ENCODE peak calls at places on chromosomes 6 and 20, in five cellular contexts. M is breast epithelium, Q is tibial artery, Y is A549, R is fibroblast of lung. F is an unnamed sample.

GRCh38 chr6:31871068-31871659 is 7.6 kb downstream of the SLC44A4 start:
- DNase-seq in M (no peak), Q (no peak), Y (no peak), R (peak; percentile 36), F (no peak)

GRCh38 chr6:18823782-18824386 is 436.7 kb downstream of the RNF144B start:
- DNase-seq in M (no peak), Q (no peak), Y (no peak), R (peak; percentile 1), F (peak; percentile 70)

GRCh38 chr6:68778356-68779020 is 143.4 kb downstream of the ADGRB3 start:
- DNase-seq in M (no peak), Q (no peak), Y (no peak), R (peak; percentile 45), F (peak; percentile 87)

GRCh38 chr20:2899243-2899642 is 26.0 kb downstream of the PTPRA start:
- DNase-seq in M (no peak), Q (no peak), Y (no peak), R (no peak), F (no peak)

GRCh38 chr6:3281669-3282460 is 23.1 kb downstream of the PSMG4 start:
- DNase-seq in M (no peak), Q (peak; percentile 63), Y (peak; percentile 21), R (peak; percentile 99), F (peak; percentile 19)

GRCh38 chr6:18308070-18308735 is 43.9 kb upstream of the DEK start:
- DNase-seq in M (no peak), Q (no peak), Y (no peak), R (peak; percentile 86), F (no peak)

GRCh38 chr20:44961868-44962267 is 1.7 kb upstream of the TOMM34 start:
- DNase-seq in M (no peak), Q (no peak), Y (no peak), R (peak; percentile 63), F (peak; percentile 61)

GRCh38 chr6:166308769-166309589 is 787 bp upstream of the PRR18 start:
- DNase-seq in M (no peak), Q (no peak), Y (no peak), R (no peak), F (no peak)

GRCh38 chr6:99967052-99967451 is 27.0 kb downstream of the MCHR2 start:
- DNase-seq in M (no peak), Q (no peak), Y (no peak), R (no peak), F (no peak)

GRCh38 chr6:56814308-56814707 is 140.6 kb upstream of the BEND6 start:
- DNase-seq in M (no peak), Q (no peak), Y (no peak), R (no peak), F (peak; percentile 19)
- H3K4me3 ChIP-seq in M (no peak overlapping the region), Q (no peak overlapping the region), Y (no peak overlapping the region), R (no peak overlapping the region), F (no peak overlapping the region)

GRCh38 chr6:138088307-138088744 is 18.9 kb downstream of the PERP start:
- DNase-seq in M (peak; percentile 44), Q (no peak), Y (peak; percentile 44), R (peak; percentile 90), F (peak; percentile 57)
- H3K27ac ChIP-seq in M (peak overlapping the region; percentile 85), Q (no peak overlapping the region), Y (peak overlapping the region; percentile 84), R (peak overlapping the region; percentile 35), F (no peak overlapping the region)

DNA sequence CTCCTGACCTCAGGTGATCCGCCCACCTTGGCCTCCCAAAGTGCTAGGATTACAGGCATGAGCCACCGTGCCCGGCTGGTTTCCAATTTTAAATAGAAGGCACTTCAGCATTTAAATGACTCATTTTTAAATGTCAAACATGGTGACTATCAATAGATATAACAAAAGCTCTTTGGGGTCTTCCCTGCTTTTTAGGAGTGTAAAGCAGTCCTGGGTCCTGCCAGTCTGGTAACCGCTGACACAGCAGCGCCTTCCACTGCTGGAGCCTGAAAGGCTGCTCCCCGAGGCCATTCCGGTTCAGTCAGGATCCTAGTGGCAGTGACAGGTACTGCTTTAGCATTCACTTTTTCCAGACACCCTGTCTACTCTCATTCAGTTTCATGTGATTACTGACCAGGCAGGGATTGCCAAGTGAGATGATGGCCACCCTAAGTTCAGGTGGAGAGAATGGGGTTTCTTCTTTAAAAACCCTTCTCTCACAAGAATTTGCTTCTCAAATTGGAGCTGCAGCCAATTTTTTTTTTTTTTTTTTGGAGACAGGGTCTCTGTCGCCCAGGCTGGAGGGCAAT is 5.1 kb downstream of the DIDO1 start:
- DNase-seq in M (no peak), Q (peak; percentile 69), Y (peak; percentile 82), R (peak; percentile 56), F (peak; percentile 82)
- TF ChIP-seq CTCF in M (peak; percentile 80), Q (peak; percentile 37), Y (no peak), R (peak; percentile 41), F (peak; percentile 64)

DNA sequence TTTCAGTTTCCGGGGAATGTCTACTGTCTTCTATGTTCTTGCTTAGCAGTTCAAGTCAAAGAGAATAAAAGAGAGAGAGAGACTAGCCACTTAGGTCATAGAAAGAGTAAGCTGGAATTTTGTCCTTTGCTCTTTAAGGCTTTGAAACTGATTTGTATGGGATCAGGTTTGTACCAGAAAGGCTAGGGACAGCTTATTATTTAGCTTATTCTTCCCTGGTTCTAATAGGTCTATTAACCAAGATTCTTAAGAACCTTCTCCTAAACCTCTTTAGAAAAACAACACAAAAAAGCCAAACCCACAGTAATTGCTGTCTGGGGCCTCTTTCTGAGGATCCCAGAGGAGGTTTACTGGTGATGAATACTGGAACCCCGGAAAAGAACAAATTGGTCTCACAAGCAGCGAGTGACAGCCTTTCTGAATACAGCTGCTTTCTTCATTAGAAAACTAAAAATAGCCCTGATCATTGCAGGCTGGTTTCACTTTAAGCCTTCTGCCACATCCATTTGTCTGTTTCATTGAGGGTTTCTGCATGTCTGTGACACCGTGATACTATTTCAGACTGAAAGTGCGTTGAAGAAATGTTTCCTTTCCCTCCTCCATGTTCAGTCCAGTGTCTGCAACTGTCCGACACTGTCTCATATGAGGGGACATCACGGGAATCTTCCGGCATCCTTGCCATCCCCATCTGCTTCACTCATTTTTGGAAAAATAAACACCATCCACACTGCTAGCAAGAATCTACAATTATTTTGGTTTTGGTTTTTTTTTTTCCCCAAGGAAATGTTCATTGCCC is 75.1 kb upstream of the ATXN1 start:
- DNase-seq in M (no peak), Q (no peak), Y (no peak), R (peak; percentile 20), F (no peak)
- H3K4me3 ChIP-seq in M (peak overlapping the region; percentile 54), Q (peak overlapping the region; percentile 37), Y (no peak overlapping the region), R (peak overlapping the region; percentile 45), F (no peak overlapping the region)

DNA sequence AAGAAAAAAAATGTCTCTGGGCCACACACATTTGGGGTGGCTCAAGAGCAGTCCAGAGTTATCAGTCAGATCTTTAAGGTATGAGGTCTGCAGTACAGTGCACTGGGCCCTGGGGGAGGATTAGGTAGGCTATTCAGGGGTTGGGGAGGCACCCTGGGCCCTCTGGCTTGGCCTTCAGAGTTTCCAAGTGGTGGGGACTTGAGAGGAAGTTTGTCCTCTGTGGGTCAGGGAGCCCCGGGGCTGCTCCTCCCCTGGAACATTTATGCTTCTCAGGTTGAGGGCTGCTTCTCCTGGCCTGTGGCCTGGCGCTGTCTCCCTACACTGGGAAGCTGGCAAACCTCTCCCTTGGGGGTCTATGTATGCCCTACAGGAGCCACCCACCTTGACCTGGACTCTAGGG is 46.0 kb downstream of the PTK7 start:
- DNase-seq in M (no peak), Q (no peak), Y (no peak), R (no peak), F (no peak)
- H3K27ac ChIP-seq in M (peak overlapping the region; percentile 90), Q (peak overlapping the region; percentile 75), Y (no peak overlapping the region), R (peak overlapping the region; percentile 94), F (peak overlapping the region; percentile 64)

DNA sequence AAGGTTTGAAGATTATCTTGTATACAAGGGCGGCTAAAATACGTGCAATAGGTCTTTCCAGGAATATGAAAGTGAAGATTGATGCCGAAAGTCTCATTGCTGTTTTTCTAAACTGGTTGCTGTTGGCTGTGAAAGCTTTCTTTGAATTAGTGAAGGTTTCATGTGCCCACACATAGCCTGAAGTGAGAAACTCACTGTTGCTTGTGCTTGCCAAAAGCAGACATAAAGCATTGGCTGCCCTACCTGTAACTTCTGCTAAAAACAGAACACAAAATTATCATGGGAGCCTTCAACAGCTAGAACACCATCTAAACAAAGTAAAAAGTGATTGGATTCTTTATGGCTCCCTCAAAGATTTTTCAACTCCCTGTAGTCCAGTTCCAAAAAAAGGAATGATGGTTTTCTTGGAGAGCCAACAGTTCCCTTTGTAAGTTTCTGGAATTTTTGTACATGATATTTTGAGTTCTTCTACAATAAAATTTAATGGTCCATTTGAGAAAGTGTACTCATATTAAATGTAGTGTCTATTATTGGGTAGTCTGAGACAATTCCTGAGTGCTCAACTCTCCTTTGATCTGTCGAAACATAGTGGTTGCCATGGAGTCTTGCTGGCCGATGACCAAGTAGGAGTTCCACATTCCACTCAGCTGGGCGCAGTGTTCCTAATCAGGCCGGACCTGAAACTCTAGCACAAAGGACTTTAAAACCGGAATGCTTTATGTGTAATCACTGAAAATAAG is 68.5 kb downstream of the PLEKHG1 start:
- DNase-seq in M (peak; percentile 95), Q (peak; percentile 93), Y (peak; percentile 6), R (peak; percentile 91), F (peak; percentile 75)
- TF ChIP-seq CTCF in M (peak; percentile 42), Q (no peak), Y (no peak), R (peak; percentile 18), F (peak; percentile 31)

GRCh38 chr6:170243791-170244291 is 47.0 kb downstream of the DLL1 start:
- DNase-seq in M (no peak), Q (no peak), Y (no peak), R (no peak), F (no peak)
- H3K4me3 ChIP-seq in M (peak overlapping the region; percentile 0), Q (no peak overlapping the region), Y (no peak overlapping the region), R (no peak overlapping the region), F (no peak overlapping the region)

DNA sequence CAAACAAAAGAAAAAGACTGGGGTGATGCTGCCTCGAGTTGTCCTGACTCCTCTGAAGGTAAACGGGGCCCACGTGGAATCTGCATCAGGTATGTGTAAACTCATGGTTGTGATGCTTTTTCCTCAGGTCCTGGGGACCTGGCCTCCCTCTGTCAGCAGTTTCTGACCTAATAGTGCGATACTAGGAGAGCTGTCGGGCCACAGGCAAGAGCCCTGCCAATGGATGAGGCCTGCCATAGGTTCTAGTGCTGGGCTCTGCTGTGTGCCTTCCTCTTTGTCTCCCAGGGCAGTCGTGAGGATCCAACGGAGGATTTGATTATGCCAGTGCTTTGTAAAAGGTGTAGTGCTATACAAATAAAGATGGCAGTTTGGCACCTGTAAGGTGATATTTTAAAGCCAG is 71.2 kb downstream of the ASXL1 start:
- DNase-seq in M (no peak), Q (no peak), Y (no peak), R (no peak), F (no peak)
- H3K27ac ChIP-seq in M (no peak overlapping the region), Q (no peak overlapping the region), Y (no peak overlapping the region), R (no peak overlapping the region), F (no peak overlapping the region)

GRCh38 chr6:122947355-122947754 is 48.7 kb upstream of the CLVS2 start:
- DNase-seq in M (no peak), Q (no peak), Y (peak; percentile 0), R (no peak), F (peak; percentile 78)
- TF ChIP-seq CTCF in M (no peak), Q (no peak), Y (no peak), R (no peak), F (peak; percentile 73)

DNA sequence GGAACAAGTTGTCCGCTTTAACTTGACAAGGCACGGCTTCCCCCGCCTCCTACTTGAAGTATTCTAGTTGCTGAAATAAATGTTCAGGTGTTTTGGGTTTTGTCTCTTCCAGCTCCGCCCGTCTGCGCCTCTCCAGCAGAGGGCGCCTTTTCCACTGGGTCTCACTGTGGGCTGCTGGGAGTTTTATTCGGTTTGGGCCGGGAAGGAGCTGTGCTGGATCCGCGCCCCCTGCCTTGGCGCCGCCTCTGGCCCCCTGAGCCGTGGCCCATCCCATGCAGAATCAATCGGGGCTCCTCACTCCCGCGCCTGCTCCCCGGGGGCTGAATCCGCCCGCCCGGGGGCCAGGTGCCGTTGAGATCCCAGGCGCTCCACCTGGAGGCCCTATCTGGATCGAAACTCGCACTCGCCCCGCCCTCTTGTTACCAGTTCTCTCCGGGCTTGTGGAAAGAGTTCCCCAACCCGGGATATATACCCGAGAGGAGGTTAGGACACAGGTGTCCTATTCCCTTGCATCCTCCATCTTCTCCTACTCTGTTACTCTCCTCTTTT is 51.0 kb upstream of the TCF21 start:
- DNase-seq in M (peak; percentile 42), Q (no peak), Y (peak; percentile 28), R (peak; percentile 14), F (peak; percentile 68)
- H3K4me3 ChIP-seq in M (peak overlapping the region; percentile 73), Q (peak overlapping the region; percentile 38), Y (peak overlapping the region; percentile 56), R (no peak overlapping the region), F (peak overlapping the region; percentile 37)

F was measured in A673.